ENCODE peak calls at places on chromosomes 3 and 15, in five cellular contexts. One of them, this sample, is unnamed.

GRCh38 chr15:81297147-81297572 is 26.8 kb downstream of the STARD5 start:
- DNase-seq in GM20000: no peak
- DNase-seq in breast epithelium: no peak
- DNase-seq in cardiac muscle cell: peak
- DNase-seq in RWPE1: peak
- DNase-seq in this sample: no peak

GRCh38 chr15:73936181-73936580 is 9.9 kb downstream of the LOXL1 start:
- DNase-seq in GM20000: no peak
- DNase-seq in RWPE1: peak
- DNase-seq in cardiac muscle cell: peak
- DNase-seq in breast epithelium: no peak
- DNase-seq in this sample: no peak

GRCh38 chr3:130601662-130602061 is 84.7 kb downstream of the COL6A6 start:
- DNase-seq in breast epithelium: no peak
- DNase-seq in RWPE1: no peak
- DNase-seq in GM20000: no peak
- DNase-seq in cardiac muscle cell: no peak
- DNase-seq in this sample: no peak

GRCh38 chr3:53183514-53183913 is 22.5 kb downstream of the PRKCD start:
- DNase-seq in breast epithelium: no peak
- DNase-seq in cardiac muscle cell: no peak
- DNase-seq in RWPE1: no peak
- DNase-seq in GM20000: no peak
- DNase-seq in this sample: no peak

GRCh38 chr15:58404722-58405121 is 27.1 kb upstream of the LIPC start:
- DNase-seq in breast epithelium: no peak
- DNase-seq in cardiac muscle cell: no peak
- DNase-seq in GM20000: no peak
- DNase-seq in RWPE1: no peak
- DNase-seq in this sample: no peak

GRCh38 chr3:39917060-39917773 is 107.8 kb downstream of the MYRIP start:
- DNase-seq in RWPE1: no peak
- DNase-seq in breast epithelium: no peak
- DNase-seq in GM20000: no peak
- DNase-seq in cardiac muscle cell: peak
- DNase-seq in this sample: no peak

GRCh38 chr15:50911001-50911400 is 2.5 kb downstream of the AP4E1 start:
- DNase-seq in cardiac muscle cell: peak
- DNase-seq in breast epithelium: no peak
- DNase-seq in RWPE1: no peak
- DNase-seq in GM20000: no peak
- DNase-seq in this sample: no peak

GRCh38 chr3:183819831-183820230 is 5.5 kb downstream of the MAP6D1 start:
- DNase-seq in cardiac muscle cell: no peak
- DNase-seq in GM20000: no peak
- DNase-seq in RWPE1: no peak
- DNase-seq in breast epithelium: no peak
- DNase-seq in this sample: no peak

GRCh38 chr3:15794303-15794771 is 3.4 kb downstream of the ANKRD28 start:
- DNase-seq in cardiac muscle cell: peak
- DNase-seq in breast epithelium: no peak
- DNase-seq in RWPE1: no peak
- DNase-seq in GM20000: peak
- DNase-seq in this sample: peak

GRCh38 chr15:95912280-95912625 is 418.2 kb upstream of the NR2F2 start:
- DNase-seq in breast epithelium: no peak
- DNase-seq in RWPE1: no peak
- DNase-seq in cardiac muscle cell: no peak
- DNase-seq in GM20000: no peak
- DNase-seq in this sample: no peak

DNA sequence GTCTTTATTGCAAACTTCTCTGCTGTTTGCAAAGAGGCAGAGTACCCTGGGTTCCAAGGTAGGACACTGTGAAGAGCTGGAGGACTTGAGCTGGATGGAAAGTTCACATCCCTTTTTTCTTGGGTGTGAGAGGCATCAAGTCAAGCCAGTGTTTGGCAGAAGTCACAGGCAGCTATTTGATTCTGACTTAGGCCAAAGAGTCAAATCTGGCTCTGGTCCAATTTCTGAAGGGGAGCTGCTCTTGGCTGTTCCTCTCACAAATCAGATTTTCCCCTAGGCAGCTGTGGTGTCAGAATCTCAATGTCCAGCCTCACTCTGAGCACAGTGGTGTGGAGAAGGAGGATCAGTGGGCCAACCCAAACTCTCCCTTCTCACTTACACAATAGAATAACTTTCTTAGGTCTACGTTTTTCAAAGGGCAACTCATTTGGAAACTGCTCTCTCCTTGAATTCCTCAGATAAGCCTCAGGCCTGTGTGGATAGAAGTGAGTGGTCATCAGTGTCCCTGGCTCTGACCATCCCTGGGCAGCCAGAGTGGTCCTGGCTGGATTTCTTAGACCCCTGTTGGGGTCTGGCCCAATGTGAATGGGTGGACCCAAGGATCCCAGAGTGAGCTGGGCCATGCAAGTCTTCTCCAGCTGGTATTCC is 18.2 kb upstream of the AMOTL2 start:
- DNase-seq in breast epithelium: no peak
- DNase-seq in RWPE1: no peak
- DNase-seq in GM20000: no peak
- DNase-seq in cardiac muscle cell: peak
- DNase-seq in this sample: no peak
- TF ChIP-seq CTCF in breast epithelium: no peak
- TF ChIP-seq CTCF in RWPE1: no peak
- TF ChIP-seq CTCF in GM20000: no peak
- TF ChIP-seq CTCF in cardiac muscle cell: no peak
- TF ChIP-seq CTCF in this sample: no peak

GRCh38 chr3:156677120-156677479 is 2.7 kb downstream of the TIPARP start:
- DNase-seq in cardiac muscle cell: no peak
- DNase-seq in RWPE1: no peak
- DNase-seq in GM20000: no peak
- DNase-seq in breast epithelium: no peak
- DNase-seq in this sample: peak

GRCh38 chr3:156674911-156675743 is 737 bp downstream of the TIPARP start:
- DNase-seq in RWPE1: no peak
- DNase-seq in GM20000: peak
- DNase-seq in breast epithelium: peak
- DNase-seq in cardiac muscle cell: peak
- DNase-seq in this sample: peak

GRCh38 chr3:156676467-156677119 is 2.2 kb downstream of the TIPARP start:
- DNase-seq in breast epithelium: no peak
- DNase-seq in cardiac muscle cell: peak
- DNase-seq in RWPE1: peak
- DNase-seq in GM20000: no peak
- DNase-seq in this sample: no peak

GRCh38 chr3:156674046-156674910 is at the start of gene TIPARP:
- DNase-seq in cardiac muscle cell: peak
- DNase-seq in breast epithelium: peak
- DNase-seq in GM20000: peak
- DNase-seq in RWPE1: peak
- DNase-seq in this sample: peak

GRCh38 chr3:156675744-156676466 is 1.5 kb downstream of the TIPARP start:
- DNase-seq in GM20000: no peak
- DNase-seq in breast epithelium: peak
- DNase-seq in RWPE1: peak
- DNase-seq in cardiac muscle cell: peak
- DNase-seq in this sample: peak
- TF ChIP-seq CTCF in GM20000: no peak
- TF ChIP-seq CTCF in breast epithelium: no peak
- TF ChIP-seq CTCF in RWPE1: no peak
- TF ChIP-seq CTCF in cardiac muscle cell: no peak
- TF ChIP-seq CTCF in this sample: no peak

GRCh38 chr3:11509175-11510000 is 134.3 kb downstream of the VGLL4 start:
- DNase-seq in GM20000: no peak
- DNase-seq in breast epithelium: peak
- DNase-seq in cardiac muscle cell: peak
- DNase-seq in RWPE1: no peak
- DNase-seq in this sample: no peak
- TF ChIP-seq CTCF in GM20000: no peak
- TF ChIP-seq CTCF in breast epithelium: no peak
- TF ChIP-seq CTCF in cardiac muscle cell: peak
- TF ChIP-seq CTCF in RWPE1: no peak
- TF ChIP-seq CTCF in this sample: no peak

DNA sequence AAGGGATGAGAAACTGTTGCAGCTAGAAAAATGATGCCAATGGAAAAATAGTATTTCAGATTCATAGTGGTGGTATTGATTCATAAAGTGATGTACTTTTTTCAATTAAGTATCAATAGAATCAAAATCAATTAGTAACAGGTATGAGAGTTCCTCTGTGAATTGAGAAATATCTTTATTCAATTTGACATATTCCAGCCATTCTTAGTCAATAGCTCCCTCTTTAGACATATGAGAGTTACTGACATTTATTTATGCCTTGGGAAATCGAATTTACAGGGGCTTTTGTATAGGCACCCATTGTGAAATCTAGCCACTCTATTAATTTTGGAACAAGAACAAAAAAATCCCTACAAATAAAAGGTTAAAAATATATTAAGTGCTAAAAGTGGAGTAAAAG is 386.9 kb upstream of the CNTN3 start:
- DNase-seq in RWPE1: peak
- DNase-seq in breast epithelium: no peak
- DNase-seq in cardiac muscle cell: peak
- DNase-seq in GM20000: no peak
- DNase-seq in this sample: no peak
- TF ChIP-seq CTCF in RWPE1: peak
- TF ChIP-seq CTCF in breast epithelium: no peak
- TF ChIP-seq CTCF in cardiac muscle cell: peak
- TF ChIP-seq CTCF in GM20000: no peak
- TF ChIP-seq CTCF in this sample: peak

GRCh38 chr3:58560771-58561311 is 16.4 kb downstream of the FAM107A start:
- DNase-seq in breast epithelium: no peak
- DNase-seq in cardiac muscle cell: peak
- DNase-seq in GM20000: no peak
- DNase-seq in RWPE1: peak
- DNase-seq in this sample: peak
- TF ChIP-seq CTCF in breast epithelium: no peak
- TF ChIP-seq CTCF in cardiac muscle cell: peak
- TF ChIP-seq CTCF in GM20000: no peak
- TF ChIP-seq CTCF in RWPE1: no peak
- TF ChIP-seq CTCF in this sample: no peak

GRCh38 chr15:98939311-98940080 is 68.1 kb downstream of the PGPEP1L start:
- DNase-seq in breast epithelium: no peak
- DNase-seq in RWPE1: no peak
- DNase-seq in cardiac muscle cell: no peak
- DNase-seq in GM20000: no peak
- DNase-seq in this sample: no peak
- TF ChIP-seq CTCF in breast epithelium: no peak
- TF ChIP-seq CTCF in RWPE1: no peak
- TF ChIP-seq CTCF in cardiac muscle cell: no peak
- TF ChIP-seq CTCF in GM20000: no peak
- TF ChIP-seq CTCF in this sample: no peak

GRCh38 chr3:192866804-192867203 is 50.9 kb downstream of the MB21D2 start:
- DNase-seq in cardiac muscle cell: no peak
- DNase-seq in breast epithelium: no peak
- DNase-seq in RWPE1: no peak
- DNase-seq in GM20000: no peak
- DNase-seq in this sample: no peak

GRCh38 chr3:192869131-192870027 is 48.3 kb downstream of the MB21D2 start:
- DNase-seq in RWPE1: no peak
- DNase-seq in breast epithelium: no peak
- DNase-seq in cardiac muscle cell: peak
- DNase-seq in GM20000: no peak
- DNase-seq in this sample: no peak

GRCh38 chr3:192875971-192876565 is 41.6 kb downstream of the MB21D2 start:
- DNase-seq in GM20000: no peak
- DNase-seq in RWPE1: peak
- DNase-seq in breast epithelium: no peak
- DNase-seq in cardiac muscle cell: peak
- DNase-seq in this sample: no peak

GRCh38 chr3:192867645-192868044 is 50.0 kb downstream of the MB21D2 start:
- DNase-seq in GM20000: no peak
- DNase-seq in breast epithelium: no peak
- DNase-seq in RWPE1: no peak
- DNase-seq in cardiac muscle cell: peak
- DNase-seq in this sample: no peak

GRCh38 chr3:192870785-192871184 is 46.9 kb downstream of the MB21D2 start:
- DNase-seq in GM20000: no peak
- DNase-seq in cardiac muscle cell: no peak
- DNase-seq in breast epithelium: no peak
- DNase-seq in RWPE1: no peak
- DNase-seq in this sample: no peak
- TF ChIP-seq CTCF in GM20000: no peak
- TF ChIP-seq CTCF in cardiac muscle cell: no peak
- TF ChIP-seq CTCF in breast epithelium: no peak
- TF ChIP-seq CTCF in RWPE1: no peak
- TF ChIP-seq CTCF in this sample: no peak

GRCh38 chr3:123078101-123078500 is 11.3 kb downstream of the PDIA5 start:
- DNase-seq in cardiac muscle cell: no peak
- DNase-seq in GM20000: no peak
- DNase-seq in RWPE1: no peak
- DNase-seq in breast epithelium: no peak
- DNase-seq in this sample: no peak

GRCh38 chr3:123076112-123076495 is 9.3 kb downstream of the PDIA5 start:
- DNase-seq in cardiac muscle cell: no peak
- DNase-seq in breast epithelium: no peak
- DNase-seq in GM20000: no peak
- DNase-seq in RWPE1: no peak
- DNase-seq in this sample: no peak

GRCh38 chr3:123072564-123072963 is 5.7 kb downstream of the PDIA5 start:
- DNase-seq in GM20000: no peak
- DNase-seq in breast epithelium: no peak
- DNase-seq in RWPE1: no peak
- DNase-seq in cardiac muscle cell: no peak
- DNase-seq in this sample: no peak

GRCh38 chr3:123075359-123075758 is 8.5 kb downstream of the PDIA5 start:
- DNase-seq in GM20000: no peak
- DNase-seq in breast epithelium: no peak
- DNase-seq in RWPE1: no peak
- DNase-seq in cardiac muscle cell: no peak
- DNase-seq in this sample: no peak

GRCh38 chr3:123076496-123077418 is 9.9 kb downstream of the PDIA5 start:
- DNase-seq in cardiac muscle cell: no peak
- DNase-seq in breast epithelium: peak
- DNase-seq in GM20000: no peak
- DNase-seq in RWPE1: no peak
- DNase-seq in this sample: no peak
- TF ChIP-seq CTCF in cardiac muscle cell: no peak
- TF ChIP-seq CTCF in breast epithelium: no peak
- TF ChIP-seq CTCF in GM20000: no peak
- TF ChIP-seq CTCF in RWPE1: no peak
- TF ChIP-seq CTCF in this sample: no peak